ENCODE peak calls at places on chromosomes 12 and 14, in six cellular contexts. F is CD8-positive, alpha-beta memory T cell; S is sigmoid colon; B is neural progenitor cell; T is left ventricle myocardium inferior; I is hepatocyte. U is an unnamed sample. For H3K4me1, the result is how much of the 10 kb centered on the place peaks cover.

GRCh38 chr12:42382013-42382696 is 56.2 kb downstream of the PPHLN1 start:
- DNase-seq in S (no peak), T (no peak), F (no peak), B (peak), I (no peak), U (no peak)

GRCh38 chr14:91125801-91126200 is 11.9 kb downstream of the DGLUCY start:
- DNase-seq in S (no peak), F (no peak), I (no peak), T (no peak), B (no peak), U (no peak)

GRCh38 chr14:64604854-64605253 is 55.1 kb downstream of the PPP1R36 start:
- DNase-seq in S (no peak), B (no peak), T (no peak), I (no peak), F (no peak), U (no peak)

GRCh38 chr12:126936181-126936851 is 1330.7 kb upstream of the TMEM132C start:
- DNase-seq in I (no peak), S (peak), F (no peak), T (peak), B (no peak), U (peak)

GRCh38 chr12:24069532-24070395 is 120.3 kb upstream of the SOX5 start:
- DNase-seq in B (peak), F (no peak), S (no peak), I (peak), T (no peak), U (peak)

GRCh38 chr12:67772276-67773169 is 124.0 kb downstream of the DYRK2 start:
- DNase-seq in T (no peak), S (peak), B (peak), F (no peak), I (peak), U (no peak)

GRCh38 chr14:40122978-40123648 is 690.9 kb upstream of the FBXO33 start:
- DNase-seq in T (no peak), S (no peak), B (no peak), F (no peak), I (no peak), U (no peak)

GRCh38 chr12:66767454-66768002 is 88.7 kb upstream of the GRIP1 start:
- DNase-seq in I (no peak), F (no peak), S (no peak), B (no peak), T (no peak), U (no peak)

GRCh38 chr14:31781578-31781977 is 220.4 kb downstream of the NUBPL start:
- DNase-seq in F (no peak), S (no peak), I (no peak), T (no peak), B (no peak), U (no peak)

GRCh38 chr12:48078901-48079300 is 27.0 kb downstream of the SENP1 start:
- DNase-seq in I (no peak), F (no peak), S (no peak), B (no peak), T (no peak), U (no peak)

DNA sequence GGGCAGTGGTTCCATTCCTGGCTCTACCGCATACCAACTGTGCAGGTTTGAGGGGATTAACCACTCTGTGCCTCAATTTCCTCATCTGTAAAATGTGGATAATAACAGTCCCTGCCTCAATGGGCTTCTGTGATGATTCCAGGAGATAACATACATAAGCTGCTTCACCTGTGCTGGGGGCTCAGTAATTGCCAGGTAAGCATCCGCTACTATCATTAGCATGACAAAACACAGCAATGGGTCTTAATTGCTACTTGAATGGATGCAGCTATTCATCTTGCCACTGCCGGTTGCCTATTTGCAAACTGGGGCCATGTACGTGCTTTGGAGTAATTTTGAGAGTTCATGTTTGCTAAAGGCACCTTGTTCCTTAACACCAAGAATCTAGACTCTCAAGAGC is 132.6 kb downstream of the TMEM132D start:
- DNase-seq in I (no peak), T (no peak), S (no peak), B (no peak), F (no peak), U (no peak)
- H3K4me3 ChIP-seq in I (no peak), T (no peak), S (no peak), B (no peak), F (no peak), U (no peak)

DNA sequence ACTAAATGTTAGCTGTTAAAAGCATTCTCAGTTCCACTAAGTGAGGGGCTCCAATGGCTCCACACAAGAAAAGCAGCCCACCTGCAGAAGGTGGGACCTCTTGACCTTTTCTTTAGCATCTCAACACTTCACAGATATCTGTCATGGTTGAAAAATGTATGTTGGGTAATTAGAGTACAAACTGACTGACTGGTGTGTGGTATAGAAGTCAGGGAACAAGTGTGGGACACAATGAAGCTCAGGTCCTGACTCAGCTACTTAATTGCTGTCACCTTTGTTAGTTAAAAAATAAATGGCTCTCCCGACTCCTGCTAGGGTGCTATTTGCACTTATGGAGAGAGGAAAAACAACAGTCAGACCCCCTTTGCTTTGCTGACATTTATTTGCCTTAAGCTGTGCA is 299.0 kb downstream of the TTC6 start:
- DNase-seq in B (no peak), F (no peak), S (no peak), I (no peak), T (no peak), U (no peak)
- H3K27ac ChIP-seq in B (no peak), F (no peak), S (no peak), I (no peak), T (no peak), U (no peak)

GRCh38 chr12:119668315-119668651 is 350 bp downstream of the PRKAB1 start:
- DNase-seq in T (no peak), B (no peak), S (no peak), F (no peak), I (no peak), U (no peak)
- H3K4me1 ChIP-seq in T (half or more), B (under half), S (under half), F (under half), I (under half), U (under half)

GRCh38 chr14:100372357-100373048 is 49.4 kb downstream of the SLC25A47 start:
- DNase-seq in B (peak), I (no peak), F (no peak), S (no peak), T (no peak), U (no peak)
- H3K4me3 ChIP-seq in B (no peak), I (no peak), F (no peak), S (no peak), T (peak), U (no peak)